ENCODE peak calls at places on chromosome 16, in four cellular contexts. F is HepG2, O is K562, C is GM12878. R is an unnamed sample.

GRCh38 chr16:53766304-53767016 is 62.5 kb downstream of the FTO start:
- DNase-seq in F (peak), O (no peak), C (no peak), R (no peak)

GRCh38 chr16:56869513-56870270 is 4.7 kb downstream of the SLC12A3 start:
- DNase-seq in F (peak), O (peak), C (no peak), R (peak)

GRCh38 chr16:918741-919657 is 51.8 kb downstream of the LMF1 start:
- DNase-seq in F (no peak), O (no peak), C (no peak), R (no peak)

GRCh38 chr16:49462989-49463371 is 89.4 kb downstream of the C16orf78 start:
- DNase-seq in F (no peak), O (no peak), C (no peak), R (no peak)

GRCh38 chr16:70018254-70018653 is 67.1 kb downstream of the CLEC18A start:
- DNase-seq in F (peak), O (peak), C (peak), R (peak)

GRCh38 chr16:11470676-11471415 is 115.9 kb downstream of the LITAF start:
- DNase-seq in F (no peak), O (no peak), C (no peak), R (peak)

GRCh38 chr16:57751539-57752202 is 16.1 kb downstream of the KATNB1 start:
- DNase-seq in F (no peak), O (no peak), C (no peak), R (no peak)

GRCh38 chr16:80614908-80615696 is 74.3 kb downstream of the DYNLRB2 start:
- DNase-seq in F (no peak), O (no peak), C (no peak), R (peak)

GRCh38 chr16:54447606-54448440 is 161.2 kb upstream of the IRX3 start:
- DNase-seq in F (no peak), O (peak), C (no peak), R (no peak)

GRCh38 chr16:4182581-4183257 is 59.2 kb downstream of the SRL start:
- DNase-seq in F (no peak), O (no peak), C (no peak), R (no peak)

GRCh38 chr16:80733366-80733901 is 71.0 kb downstream of the CDYL2 start:
- DNase-seq in F (no peak), O (no peak), C (no peak), R (no peak)

GRCh38 chr16:88561485-88562369 is 8.5 kb upstream of the ZC3H18 start:
- DNase-seq in F (no peak), O (peak), C (no peak), R (peak)

GRCh38 chr16:8686031-8686621 is 11.7 kb downstream of the ABAT start:
- DNase-seq in F (no peak), O (no peak), C (no peak), R (no peak)

GRCh38 chr16:75025766-75026165 is 26.9 kb downstream of the ZNRF1 start:
- DNase-seq in F (no peak), O (peak), C (no peak), R (no peak)

GRCh38 chr16:57616871-57617270 is 11.6 kb upstream of the ADGRG1 start:
- DNase-seq in F (no peak), O (no peak), C (no peak), R (no peak)

GRCh38 chr16:76268824-76269223 is 8.4 kb upstream of the CNTNAP4 start:
- DNase-seq in F (no peak), O (no peak), C (peak), R (no peak)

GRCh38 chr16:82257990-82258389 is 88.0 kb upstream of the MPHOSPH6 start:
- DNase-seq in F (no peak), O (no peak), C (no peak), R (no peak)

GRCh38 chr16:4261557-4262172 is 11.2 kb downstream of the TFAP4 start:
- DNase-seq in F (peak), O (peak), C (no peak), R (peak)

GRCh38 chr16:57810197-57811024 is 8.1 kb upstream of the KIFC3 start:
- DNase-seq in F (peak), O (peak), C (peak), R (peak)

GRCh38 chr16:22300427-22301071 is 3.3 kb downstream of the POLR3E start:
- DNase-seq in F (peak), O (peak), C (no peak), R (peak)

GRCh38 chr16:86880316-86881117 is 302.2 kb downstream of the FOXL1 start:
- DNase-seq in F (no peak), O (no peak), C (no peak), R (no peak)

GRCh38 chr16:57951204-57951960 is 19.5 kb downstream of the CNGB1 start:
- DNase-seq in F (no peak), O (no peak), C (no peak), R (no peak)

GRCh38 chr16:12900599-12901203 is 697 bp upstream of the SHISA9 start:
- DNase-seq in F (no peak), O (no peak), C (no peak), R (peak)

GRCh38 chr16:49575352-49576172 is 202.0 kb downstream of the C16orf78 start:
- DNase-seq in F (no peak), O (no peak), C (peak), R (peak)

GRCh38 chr16:47197536-47198179 is 53.9 kb upstream of the NETO2 start:
- DNase-seq in F (no peak), O (no peak), C (no peak), R (no peak)

GRCh38 chr16:1614226-1615102 is 2.3 kb downstream of the CRAMP1 start:
- DNase-seq in F (no peak), O (peak), C (no peak), R (peak)

DNA sequence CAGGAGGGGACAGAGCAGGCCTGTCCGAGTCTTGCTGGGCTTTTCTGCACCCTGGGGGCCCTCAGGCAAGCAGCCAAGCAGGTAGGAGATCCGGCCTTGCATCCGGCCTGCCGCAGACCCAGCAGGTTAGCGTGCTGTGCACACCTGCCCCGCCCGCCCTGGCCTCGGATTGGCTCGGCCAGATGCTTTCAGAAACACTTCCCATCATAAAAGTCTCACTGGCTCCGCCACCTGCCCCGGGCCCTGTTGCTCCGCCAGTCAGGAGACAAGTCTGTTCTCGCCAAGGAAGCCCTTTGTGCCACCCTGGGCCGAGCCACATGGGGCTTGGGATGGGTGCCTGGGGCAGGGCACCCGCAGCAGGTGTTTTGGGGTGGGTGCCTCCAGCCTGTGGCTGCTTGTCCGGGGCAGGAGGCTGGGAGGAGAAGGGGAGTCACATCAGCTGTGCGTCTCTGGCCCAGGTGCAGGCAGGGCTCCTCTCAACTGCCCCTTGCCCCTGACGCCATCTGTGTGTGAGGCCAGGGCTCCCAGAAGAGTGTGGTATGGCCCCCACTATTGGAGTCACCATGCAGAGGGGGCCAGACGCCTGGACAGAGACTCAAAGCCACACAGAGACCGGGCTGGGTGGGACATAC is 228.2 kb upstream of the GSE1 start:
- DNase-seq in F (no peak), O (no peak), C (no peak), R (peak)
- TF ChIP-seq CREB1 in F (no peak), O (no peak), C (no peak), R (no peak)

GRCh38 chr16:30350134-30350871 is 4.8 kb downstream of the CD2BP2 start:
- DNase-seq in F (no peak), O (no peak), C (peak), R (no peak)

GRCh38 chr16:30348113-30348512 is 7.0 kb downstream of the CD2BP2 start:
- DNase-seq in F (no peak), O (no peak), C (no peak), R (no peak)

GRCh38 chr16:30351001-30351441 is 4.1 kb downstream of the CD2BP2 start:
- DNase-seq in F (no peak), O (no peak), C (no peak), R (no peak)

GRCh38 chr16:30348929-30349328 is 6.2 kb downstream of the CD2BP2 start:
- DNase-seq in F (no peak), O (no peak), C (no peak), R (no peak)

GRCh38 chr16:30349695-30350094 is 5.4 kb downstream of the CD2BP2 start:
- DNase-seq in F (no peak), O (no peak), C (peak), R (no peak)
- TF ChIP-seq JUNB in F (no peak), O (no peak), C (no peak), R (no peak)

DNA sequence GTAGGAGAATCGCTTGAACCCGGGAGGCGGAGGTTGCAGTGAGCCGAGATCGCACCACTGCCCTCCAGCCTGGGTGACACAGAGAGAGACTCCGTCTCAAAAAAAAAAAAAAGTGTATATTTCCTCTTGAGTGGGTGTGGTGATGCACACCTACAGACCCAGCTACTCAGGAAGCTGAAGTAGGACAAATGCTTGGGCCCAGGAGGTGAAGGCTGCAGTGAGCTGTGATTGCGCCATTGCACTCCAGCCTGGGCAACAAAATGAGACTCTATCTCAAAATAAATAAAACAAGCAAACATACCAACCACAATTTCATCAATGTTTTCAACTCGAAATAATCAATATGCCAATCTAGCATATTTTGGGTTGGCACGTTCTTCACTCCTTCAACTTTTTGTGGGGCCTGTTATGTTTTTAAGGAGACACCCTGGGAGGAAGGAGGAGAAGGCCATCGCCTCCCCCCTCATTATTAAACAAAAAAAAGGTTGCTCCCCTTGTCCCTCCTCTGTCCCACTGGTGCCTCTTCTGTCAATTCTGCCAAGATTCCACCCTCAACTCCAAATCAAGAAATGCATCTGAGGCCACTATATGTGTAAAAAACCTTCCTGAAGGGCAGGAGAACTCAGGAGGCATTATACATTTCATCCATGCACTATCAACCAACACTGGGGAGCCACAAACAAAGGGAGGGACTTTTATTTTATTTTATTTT is 52.4 kb upstream of the ATF7IP2 start:
- DNase-seq in F (no peak), O (no peak), C (no peak), R (no peak)
- TF ChIP-seq CREB1 in F (no peak), O (no peak), C (no peak), R (no peak)

GRCh38 chr16:66273036-66273435 is 93.5 kb upstream of the CDH5 start:
- DNase-seq in F (no peak), O (no peak), C (no peak), R (no peak)
- TF ChIP-seq JUNB in F (no peak), O (no peak), C (no peak), R (no peak)

GRCh38 chr16:63361032-63361624 is 1324.9 kb upstream of the CDH8 start:
- DNase-seq in F (peak), O (peak), C (no peak), R (peak)
- TF ChIP-seq CREB1 in F (no peak), O (no peak), C (no peak), R (no peak)

GRCh38 chr16:14268073-14268472 is 197.0 kb downstream of the MRTFB start:
- DNase-seq in F (no peak), O (no peak), C (no peak), R (no peak)
- TF ChIP-seq JUNB in F (no peak), O (no peak), C (no peak), R (no peak)

DNA sequence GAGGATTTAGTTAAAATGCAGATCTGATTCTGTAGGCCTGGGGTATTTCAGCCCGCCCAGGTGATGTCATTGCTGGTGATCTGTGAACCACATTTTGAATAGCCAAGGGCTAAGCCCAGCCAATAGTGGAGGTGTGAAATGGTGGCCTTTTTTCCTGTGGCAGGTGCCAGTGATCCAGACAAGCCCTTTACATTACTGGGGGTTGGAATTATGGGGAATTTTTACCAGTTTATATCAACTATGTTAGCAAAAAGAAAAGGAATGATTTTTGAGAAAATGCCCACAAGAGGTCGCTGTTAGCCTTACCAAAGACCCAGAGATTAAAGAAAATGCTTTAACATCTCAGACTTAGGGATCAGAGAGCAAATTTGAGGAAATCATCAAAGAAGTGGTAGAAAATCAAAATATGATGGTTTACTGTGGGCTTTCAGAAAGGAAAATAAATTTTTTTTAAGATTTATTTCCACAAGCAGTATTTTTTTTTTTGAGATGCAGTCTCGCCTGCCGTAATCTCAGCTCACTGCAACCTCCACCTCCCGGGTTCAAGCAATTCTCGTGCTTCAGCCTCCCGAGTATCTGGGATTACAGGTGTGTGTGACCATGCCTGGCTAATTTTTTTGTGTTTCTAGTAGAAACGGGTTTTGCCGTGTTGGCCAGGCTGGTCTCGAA is 3.9 kb downstream of the VPS35L start:
- DNase-seq in F (peak), O (peak), C (no peak), R (peak)
- TF ChIP-seq CREB1 in F (no peak), O (no peak), C (no peak), R (no peak)

GRCh38 chr16:61366006-61366405 is 670.2 kb downstream of the CDH8 start:
- DNase-seq in F (no peak), O (no peak), C (no peak), R (peak)
- TF ChIP-seq JUNB in F (no peak), O (no peak), C (no peak), R (no peak)

GRCh38 chr16:28874406-28874805 is 3.9 kb upstream of the ATP2A1 start:
- DNase-seq in F (no peak), O (no peak), C (no peak), R (no peak)

GRCh38 chr16:28876016-28876659 is 2.1 kb upstream of the ATP2A1 start:
- DNase-seq in F (no peak), O (no peak), C (no peak), R (no peak)

GRCh38 chr16:28875134-28876015 is 2.9 kb upstream of the ATP2A1 start:
- DNase-seq in F (no peak), O (no peak), C (no peak), R (no peak)

GRCh38 chr16:28872952-28873351 is 5.3 kb upstream of the ATP2A1 start:
- DNase-seq in F (no peak), O (no peak), C (no peak), R (no peak)

DNA sequence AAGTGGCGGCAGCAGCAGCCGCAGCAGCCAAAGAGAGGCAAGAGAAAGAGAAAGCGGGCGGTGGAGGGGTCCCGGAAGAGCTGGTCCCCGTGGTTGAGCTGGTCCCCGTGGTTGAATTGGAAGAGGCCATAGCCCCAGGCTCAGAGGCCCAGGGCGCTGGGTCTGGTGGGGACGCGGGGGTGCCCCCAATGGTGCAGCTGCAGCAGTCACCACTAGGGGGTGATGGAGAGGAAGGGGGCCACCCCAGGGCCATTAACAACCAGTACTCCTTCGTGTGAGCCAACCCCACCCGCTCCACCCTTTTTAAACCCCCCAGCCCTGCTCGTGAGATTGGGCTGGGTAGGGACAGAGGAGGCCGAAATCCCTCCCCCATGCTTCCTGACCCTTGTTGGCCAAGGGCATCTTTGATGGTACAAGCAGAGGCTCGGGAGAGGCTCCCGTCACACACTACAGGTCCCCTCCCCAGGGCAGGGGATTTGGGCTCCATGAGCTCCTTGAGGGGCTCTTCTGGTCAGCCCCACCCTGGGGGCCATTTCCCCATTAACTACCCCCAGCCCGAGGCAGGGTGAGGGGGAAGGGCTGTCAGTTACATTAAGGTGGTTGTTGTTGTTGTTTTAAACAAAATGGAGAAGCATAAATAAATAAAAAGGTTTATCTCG is 4.6 kb upstream of the ATP2A1 start:
- DNase-seq in F (no peak), O (peak), C (no peak), R (peak)
- TF ChIP-seq CREB1 in F (no peak), O (no peak), C (no peak), R (no peak)